ENCODE peak calls at places on chromosomes 2 and 18, in six cellular contexts. One of them, this sample, is unnamed.
A peak's percentile ranks its signal among the peaks of the same experiment; 100 is the strongest.

GRCh38 chr2:236863729-236864126 is 222.0 kb upstream of the COPS8 start:
- DNase-seq in Panc1: no peak
- DNase-seq in tibial nerve: no peak
- DNase-seq in activated naive CD8-positive, alpha-beta T cell treated with anti-CD3 and anti-CD28 coated beads, Interleukin-2, amount 10 ng/mL, durations not matched to agents 7 days and 5 days: no peak
- DNase-seq in RWPE1: no peak
- DNase-seq in NAMALWA: no peak
- DNase-seq in this sample: peak; percentile 31

GRCh38 chr2:69917854-69918253 is 2.9 kb downstream of the MXD1 start:
- DNase-seq in Panc1: peak; percentile 74
- DNase-seq in tibial nerve: no peak
- DNase-seq in activated naive CD8-positive, alpha-beta T cell treated with anti-CD3 and anti-CD28 coated beads, Interleukin-2, amount 10 ng/mL, durations not matched to agents 7 days and 5 days: no peak
- DNase-seq in RWPE1: peak; percentile 72
- DNase-seq in NAMALWA: peak; percentile 12
- DNase-seq in this sample: no peak

GRCh38 chr2:96175951-96176350 is 30.7 kb upstream of the DUSP2 start:
- DNase-seq in Panc1: no peak
- DNase-seq in tibial nerve: no peak
- DNase-seq in activated naive CD8-positive, alpha-beta T cell treated with anti-CD3 and anti-CD28 coated beads, Interleukin-2, amount 10 ng/mL, durations not matched to agents 7 days and 5 days: no peak
- DNase-seq in RWPE1: no peak
- DNase-seq in NAMALWA: no peak
- DNase-seq in this sample: no peak

GRCh38 chr2:113078350-113078839 is 10.6 kb downstream of the IL1F10 start:
- DNase-seq in Panc1: peak; percentile 52
- DNase-seq in tibial nerve: no peak
- DNase-seq in activated naive CD8-positive, alpha-beta T cell treated with anti-CD3 and anti-CD28 coated beads, Interleukin-2, amount 10 ng/mL, durations not matched to agents 7 days and 5 days: no peak
- DNase-seq in RWPE1: peak; percentile 91
- DNase-seq in NAMALWA: no peak
- DNase-seq in this sample: no peak

GRCh38 chr2:172762554-172762953 is 26.9 kb downstream of the RAPGEF4 start:
- DNase-seq in Panc1: no peak
- DNase-seq in tibial nerve: no peak
- DNase-seq in activated naive CD8-positive, alpha-beta T cell treated with anti-CD3 and anti-CD28 coated beads, Interleukin-2, amount 10 ng/mL, durations not matched to agents 7 days and 5 days: no peak
- DNase-seq in RWPE1: no peak
- DNase-seq in NAMALWA: no peak
- DNase-seq in this sample: no peak

GRCh38 chr2:105803773-105804172 is 59.1 kb downstream of the NCK2 start:
- DNase-seq in Panc1: no peak
- DNase-seq in tibial nerve: no peak
- DNase-seq in activated naive CD8-positive, alpha-beta T cell treated with anti-CD3 and anti-CD28 coated beads, Interleukin-2, amount 10 ng/mL, durations not matched to agents 7 days and 5 days: no peak
- DNase-seq in RWPE1: no peak
- DNase-seq in NAMALWA: no peak
- DNase-seq in this sample: no peak

GRCh38 chr18:28657836-28658410 is 481.0 kb upstream of the CDH2 start:
- DNase-seq in Panc1: no peak
- DNase-seq in tibial nerve: no peak
- DNase-seq in activated naive CD8-positive, alpha-beta T cell treated with anti-CD3 and anti-CD28 coated beads, Interleukin-2, amount 10 ng/mL, durations not matched to agents 7 days and 5 days: no peak
- DNase-seq in RWPE1: peak; percentile 4
- DNase-seq in NAMALWA: no peak
- DNase-seq in this sample: no peak

GRCh38 chr18:23257686-23258565 is 122.6 kb downstream of the CABLES1 start:
- DNase-seq in Panc1: no peak
- DNase-seq in tibial nerve: peak; percentile 24
- DNase-seq in activated naive CD8-positive, alpha-beta T cell treated with anti-CD3 and anti-CD28 coated beads, Interleukin-2, amount 10 ng/mL, durations not matched to agents 7 days and 5 days: no peak
- DNase-seq in RWPE1: no peak
- DNase-seq in NAMALWA: no peak
- DNase-seq in this sample: no peak

GRCh38 chr2:20525041-20526035 is 78.5 kb downstream of the RHOB start:
- DNase-seq in Panc1: no peak
- DNase-seq in tibial nerve: peak; percentile 74
- DNase-seq in activated naive CD8-positive, alpha-beta T cell treated with anti-CD3 and anti-CD28 coated beads, Interleukin-2, amount 10 ng/mL, durations not matched to agents 7 days and 5 days: no peak
- DNase-seq in RWPE1: peak; percentile 25
- DNase-seq in NAMALWA: peak; percentile 5
- DNase-seq in this sample: peak; percentile 87

GRCh38 chr2:73641767-73642062 is 507 bp downstream of the NAT8 start:
- DNase-seq in Panc1: no peak
- DNase-seq in tibial nerve: no peak
- DNase-seq in activated naive CD8-positive, alpha-beta T cell treated with anti-CD3 and anti-CD28 coated beads, Interleukin-2, amount 10 ng/mL, durations not matched to agents 7 days and 5 days: no peak
- DNase-seq in RWPE1: no peak
- DNase-seq in NAMALWA: no peak
- DNase-seq in this sample: no peak

GRCh38 chr2:207401338-207401737 is 128.4 kb upstream of the CREB1 start:
- DNase-seq in Panc1: no peak
- DNase-seq in tibial nerve: no peak
- DNase-seq in activated naive CD8-positive, alpha-beta T cell treated with anti-CD3 and anti-CD28 coated beads, Interleukin-2, amount 10 ng/mL, durations not matched to agents 7 days and 5 days: no peak
- DNase-seq in RWPE1: no peak
- DNase-seq in NAMALWA: no peak
- DNase-seq in this sample: no peak

GRCh38 chr2:146123256-146123655 is 1603.3 kb upstream of the ZEB2 start:
- DNase-seq in Panc1: no peak
- DNase-seq in tibial nerve: no peak
- DNase-seq in activated naive CD8-positive, alpha-beta T cell treated with anti-CD3 and anti-CD28 coated beads, Interleukin-2, amount 10 ng/mL, durations not matched to agents 7 days and 5 days: no peak
- DNase-seq in RWPE1: no peak
- DNase-seq in NAMALWA: no peak
- DNase-seq in this sample: no peak

GRCh38 chr2:54524236-54524991 is 68.3 kb downstream of the SPTBN1 start:
- DNase-seq in Panc1: no peak
- DNase-seq in tibial nerve: no peak
- DNase-seq in activated naive CD8-positive, alpha-beta T cell treated with anti-CD3 and anti-CD28 coated beads, Interleukin-2, amount 10 ng/mL, durations not matched to agents 7 days and 5 days: no peak
- DNase-seq in RWPE1: peak; percentile 68
- DNase-seq in NAMALWA: no peak
- DNase-seq in this sample: peak; percentile 82

GRCh38 chr18:77080283-77080682 is 52.3 kb downstream of the MBP start:
- DNase-seq in Panc1: no peak
- DNase-seq in tibial nerve: no peak
- DNase-seq in activated naive CD8-positive, alpha-beta T cell treated with anti-CD3 and anti-CD28 coated beads, Interleukin-2, amount 10 ng/mL, durations not matched to agents 7 days and 5 days: no peak
- DNase-seq in RWPE1: no peak
- DNase-seq in NAMALWA: peak; percentile 83
- DNase-seq in this sample: no peak

GRCh38 chr2:40161986-40162385 is 289.9 kb downstream of the SLC8A1 start:
- DNase-seq in Panc1: no peak
- DNase-seq in tibial nerve: no peak
- DNase-seq in activated naive CD8-positive, alpha-beta T cell treated with anti-CD3 and anti-CD28 coated beads, Interleukin-2, amount 10 ng/mL, durations not matched to agents 7 days and 5 days: no peak
- DNase-seq in RWPE1: no peak
- DNase-seq in NAMALWA: no peak
- DNase-seq in this sample: no peak

GRCh38 chr2:99111945-99112344 is 29.6 kb upstream of the C2orf15 start:
- DNase-seq in Panc1: no peak
- DNase-seq in tibial nerve: no peak
- DNase-seq in activated naive CD8-positive, alpha-beta T cell treated with anti-CD3 and anti-CD28 coated beads, Interleukin-2, amount 10 ng/mL, durations not matched to agents 7 days and 5 days: no peak
- DNase-seq in RWPE1: no peak
- DNase-seq in NAMALWA: no peak
- DNase-seq in this sample: no peak

GRCh38 chr2:46806526-46806925 is 109.1 kb downstream of the MCFD2 start:
- DNase-seq in Panc1: no peak
- DNase-seq in tibial nerve: no peak
- DNase-seq in activated naive CD8-positive, alpha-beta T cell treated with anti-CD3 and anti-CD28 coated beads, Interleukin-2, amount 10 ng/mL, durations not matched to agents 7 days and 5 days: no peak
- DNase-seq in RWPE1: no peak
- DNase-seq in NAMALWA: no peak
- DNase-seq in this sample: no peak

GRCh38 chr2:170493698-170494097 is 221.4 kb upstream of the SP5 start:
- DNase-seq in Panc1: no peak
- DNase-seq in tibial nerve: no peak
- DNase-seq in activated naive CD8-positive, alpha-beta T cell treated with anti-CD3 and anti-CD28 coated beads, Interleukin-2, amount 10 ng/mL, durations not matched to agents 7 days and 5 days: no peak
- DNase-seq in RWPE1: no peak
- DNase-seq in NAMALWA: no peak
- DNase-seq in this sample: no peak

GRCh38 chr2:9857814-9858729 is 14.8 kb downstream of the TAF1B start:
- DNase-seq in Panc1: no peak
- DNase-seq in tibial nerve: no peak
- DNase-seq in activated naive CD8-positive, alpha-beta T cell treated with anti-CD3 and anti-CD28 coated beads, Interleukin-2, amount 10 ng/mL, durations not matched to agents 7 days and 5 days: no peak
- DNase-seq in RWPE1: no peak
- DNase-seq in NAMALWA: no peak
- DNase-seq in this sample: no peak

GRCh38 chr2:180931841-180932240 is 48.6 kb upstream of the UBE2E3 start:
- DNase-seq in Panc1: no peak
- DNase-seq in tibial nerve: no peak
- DNase-seq in activated naive CD8-positive, alpha-beta T cell treated with anti-CD3 and anti-CD28 coated beads, Interleukin-2, amount 10 ng/mL, durations not matched to agents 7 days and 5 days: no peak
- DNase-seq in RWPE1: no peak
- DNase-seq in NAMALWA: no peak
- DNase-seq in this sample: no peak

GRCh38 chr2:166573393-166573792 is 79.3 kb upstream of the SCN7A start:
- DNase-seq in Panc1: peak; percentile 27
- DNase-seq in tibial nerve: no peak
- DNase-seq in activated naive CD8-positive, alpha-beta T cell treated with anti-CD3 and anti-CD28 coated beads, Interleukin-2, amount 10 ng/mL, durations not matched to agents 7 days and 5 days: no peak
- DNase-seq in RWPE1: no peak
- DNase-seq in NAMALWA: no peak
- DNase-seq in this sample: no peak

GRCh38 chr18:55097406-55098170 is 138.3 kb upstream of the CCDC68 start:
- DNase-seq in Panc1: no peak
- DNase-seq in tibial nerve: no peak
- DNase-seq in activated naive CD8-positive, alpha-beta T cell treated with anti-CD3 and anti-CD28 coated beads, Interleukin-2, amount 10 ng/mL, durations not matched to agents 7 days and 5 days: no peak
- DNase-seq in RWPE1: peak; percentile 16
- DNase-seq in NAMALWA: no peak
- DNase-seq in this sample: no peak

GRCh38 chr2:136052374-136053362 is 65.3 kb downstream of the CXCR4 start:
- DNase-seq in Panc1: no peak
- DNase-seq in tibial nerve: no peak
- DNase-seq in activated naive CD8-positive, alpha-beta T cell treated with anti-CD3 and anti-CD28 coated beads, Interleukin-2, amount 10 ng/mL, durations not matched to agents 7 days and 5 days: no peak
- DNase-seq in RWPE1: no peak
- DNase-seq in NAMALWA: no peak
- DNase-seq in this sample: no peak

GRCh38 chr2:31382452-31383120 is 32.0 kb downstream of the XDH start:
- DNase-seq in Panc1: no peak
- DNase-seq in tibial nerve: no peak
- DNase-seq in activated naive CD8-positive, alpha-beta T cell treated with anti-CD3 and anti-CD28 coated beads, Interleukin-2, amount 10 ng/mL, durations not matched to agents 7 days and 5 days: no peak
- DNase-seq in RWPE1: no peak
- DNase-seq in NAMALWA: no peak
- DNase-seq in this sample: no peak

GRCh38 chr2:155958834-155959233 is 373.7 kb downstream of the NR4A2 start:
- DNase-seq in Panc1: no peak
- DNase-seq in tibial nerve: no peak
- DNase-seq in activated naive CD8-positive, alpha-beta T cell treated with anti-CD3 and anti-CD28 coated beads, Interleukin-2, amount 10 ng/mL, durations not matched to agents 7 days and 5 days: no peak
- DNase-seq in RWPE1: no peak
- DNase-seq in NAMALWA: no peak
- DNase-seq in this sample: no peak